ENCODE peak calls at places on chromosomes 3 and 15, in four cellular contexts. L is WTC11, N is H1, W is SK-N-SH. J is an unnamed sample.
A peak's percentile ranks its signal among the peaks of the same experiment; 100 is the strongest.

GRCh38 chr3:142888484-142889262 is at the start of gene PCOLCE2:
- DNase-seq in L (peak; percentile 69), N (no peak), W (peak; percentile 73), J (peak; percentile 39)

GRCh38 chr3:123618768-123619484 is 34.1 kb upstream of the HACD2 start:
- DNase-seq in L (no peak), N (no peak), W (no peak), J (no peak)

GRCh38 chr3:106379251-106379750 is 510.5 kb upstream of the CBLB start:
- DNase-seq in L (no peak), N (no peak), W (no peak), J (no peak)

GRCh38 chr3:47912006-47912504 is 104.2 kb downstream of the MAP4 start:
- DNase-seq in L (no peak), N (no peak), W (no peak), J (no peak)

GRCh38 chr3:160986060-160986459 is 119.1 kb downstream of the B3GALNT1 start:
- DNase-seq in L (no peak), N (no peak), W (no peak), J (no peak)

GRCh38 chr3:59818033-59818936 is 768.5 kb upstream of the CFAP20DC start:
- DNase-seq in L (no peak), N (no peak), W (no peak), J (peak; percentile 72)

GRCh38 chr15:73941044-73941443 is 14.8 kb downstream of the LOXL1 start:
- DNase-seq in L (no peak), N (no peak), W (no peak), J (no peak)

GRCh38 chr3:147775816-147776530 is 366.8 kb downstream of the ZIC1 start:
- DNase-seq in L (no peak), N (no peak), W (no peak), J (no peak)

GRCh38 chr3:60445416-60445815 is 805.8 kb downstream of the FHIT start:
- DNase-seq in L (no peak), N (no peak), W (no peak), J (no peak)

GRCh38 chr3:195587406-195587805 is 3.7 kb upstream of the APOD start:
- DNase-seq in L (no peak), N (no peak), W (no peak), J (no peak)

GRCh38 chr3:63386568-63386967 is 108.5 kb downstream of the SYNPR start:
- DNase-seq in L (peak; percentile 38), N (no peak), W (peak; percentile 2), J (no peak)

GRCh38 chr3:48500656-48501055 is 3.3 kb downstream of the SHISA5 start:
- DNase-seq in L (no peak), N (no peak), W (no peak), J (no peak)

GRCh38 chr3:151864423-151865101 is 8.9 kb upstream of the SUCNR1 start:
- DNase-seq in L (no peak), N (no peak), W (no peak), J (no peak)

GRCh38 chr3:30034246-30034991 is 572.0 kb upstream of the TGFBR2 start:
- DNase-seq in L (no peak), N (no peak), W (no peak), J (no peak)

GRCh38 chr3:197209366-197210260 is 88.8 kb downstream of the DLG1 start:
- DNase-seq in L (no peak), N (no peak), W (no peak), J (no peak)

GRCh38 chr3:184554470-184554869 is 7.1 kb upstream of the EPHB3 start:
- DNase-seq in L (no peak), N (no peak), W (no peak), J (no peak)

GRCh38 chr3:136671921-136672320 is 80.3 kb downstream of the STAG1 start:
- DNase-seq in L (no peak), N (no peak), W (no peak), J (no peak)

GRCh38 chr3:155485897-155486296 is 192.4 kb upstream of the STRIT1 start:
- DNase-seq in L (no peak), N (no peak), W (no peak), J (no peak)

GRCh38 chr15:40782609-40783227 is 12.9 kb downstream of the C15orf62 start:
- DNase-seq in L (peak; percentile 75), N (peak; percentile 46), W (peak; percentile 81), J (peak; percentile 40)

GRCh38 chr3:134494539-134494938 is 8.7 kb downstream of the CEP63 start:
- DNase-seq in L (no peak), N (no peak), W (no peak), J (no peak)

GRCh38 chr3:128231596-128231995 is 78.3 kb downstream of the EEFSEC start:
- DNase-seq in L (no peak), N (no peak), W (no peak), J (no peak)

GRCh38 chr3:133843634-133844033 is 38.0 kb downstream of the SRPRB start:
- DNase-seq in L (no peak), N (no peak), W (no peak), J (peak; percentile 50)

GRCh38 chr15:66483131-66483566 is 14.4 kb downstream of the SNAPC5 start:
- DNase-seq in L (no peak), N (no peak), W (no peak), J (no peak)

GRCh38 chr3:173395412-173396181 is 1.9 kb upstream of the NLGN1 start:
- DNase-seq in L (peak; percentile 85), N (peak; percentile 77), W (peak; percentile 84), J (peak; percentile 8)

GRCh38 chr3:119257654-119258410 is 17.2 kb upstream of the B4GALT4 start:
- DNase-seq in L (no peak), N (no peak), W (no peak), J (no peak)

GRCh38 chr3:131977363-131977762 is 57.5 kb downstream of the CPNE4 start:
- DNase-seq in L (no peak), N (no peak), W (no peak), J (no peak)

GRCh38 chr3:36332139-36332538 is 48.2 kb upstream of the STAC start:
- DNase-seq in L (no peak), N (no peak), W (no peak), J (no peak)

GRCh38 chr15:27082526-27082925 is 111.5 kb downstream of the GABRG3 start:
- DNase-seq in L (no peak), N (no peak), W (no peak), J (no peak)

GRCh38 chr3:5017953-5018531 is 38.8 kb downstream of the BHLHE40 start:
- DNase-seq in L (no peak), N (no peak), W (no peak), J (peak; percentile 52)

GRCh38 chr15:34737379-34737928 is 17.3 kb downstream of the GJD2 start:
- DNase-seq in L (no peak), N (no peak), W (no peak), J (no peak)

GRCh38 chr3:14371573-14372474 is 30.6 kb upstream of the SLC6A6 start:
- DNase-seq in L (no peak), N (no peak), W (peak; percentile 90), J (peak; percentile 93)

GRCh38 chr3:49903451-49904424 is at the start of gene MST1R:
- DNase-seq in L (peak; percentile 94), N (peak; percentile 76), W (no peak), J (peak; percentile 90)

GRCh38 chr15:33191641-33192040 is 2.9 kb downstream of the FMN1 start:
- DNase-seq in L (no peak), N (no peak), W (no peak), J (no peak)

GRCh38 chr15:58081446-58081845 is 15.9 kb upstream of the ALDH1A2 start:
- DNase-seq in L (no peak), N (no peak), W (no peak), J (no peak)

GRCh38 chr3:79247367-79248103 is 520.3 kb downstream of the ROBO1 start:
- DNase-seq in L (no peak), N (no peak), W (no peak), J (no peak)

GRCh38 chr3:17742092-17742836 is at the start of gene TBC1D5:
- DNase-seq in L (peak; percentile 94), N (peak; percentile 90), W (peak; percentile 87), J (peak; percentile 79)

GRCh38 chr3:108388136-108389132 is 92.1 kb downstream of the HHLA2 start:
- DNase-seq in L (no peak), N (no peak), W (no peak), J (no peak)

GRCh38 chr15:79924379-79924778 is 27.6 kb upstream of the MTHFS start:
- DNase-seq in L (no peak), N (no peak), W (no peak), J (no peak)
- TF ChIP-seq TEAD4 in L (no peak), N (no peak), W (no peak), J (no peak)

GRCh38 chr3:178275311-178275710 is 260.9 kb upstream of the KCNMB2 start:
- DNase-seq in L (no peak), N (no peak), W (no peak), J (no peak)

GRCh38 chr3:178267158-178267838 is 268.9 kb upstream of the KCNMB2 start:
- DNase-seq in L (no peak), N (no peak), W (no peak), J (no peak)

GRCh38 chr3:178271740-178272387 is 264.4 kb upstream of the KCNMB2 start:
- DNase-seq in L (no peak), N (no peak), W (no peak), J (no peak)

GRCh38 chr3:178274711-178275110 is 261.5 kb upstream of the KCNMB2 start:
- DNase-seq in L (no peak), N (no peak), W (no peak), J (no peak)

GRCh38 chr3:178270838-178271237 is 265.4 kb upstream of the KCNMB2 start:
- DNase-seq in L (no peak), N (no peak), W (no peak), J (no peak)
- TF ChIP-seq TEAD4 in L (no peak), N (no peak), W (no peak), J (no peak)

DNA sequence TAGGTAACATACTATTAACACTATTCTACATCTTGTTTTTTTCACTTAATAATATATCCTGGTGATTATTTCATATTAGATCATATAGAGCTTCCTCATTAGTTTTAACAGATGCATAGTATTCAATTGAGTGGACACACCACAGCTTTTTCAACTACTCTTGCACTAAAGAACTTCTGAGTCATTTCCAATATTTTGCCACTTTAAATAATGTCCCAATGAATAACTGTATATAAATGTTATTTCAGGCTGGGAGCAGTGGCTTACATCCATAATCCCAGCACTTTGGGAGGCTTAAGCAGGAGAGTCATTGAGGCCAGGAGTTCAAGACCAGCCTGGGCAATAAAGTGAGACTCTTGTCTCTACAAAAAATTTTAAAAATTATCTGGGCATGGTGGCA is 26.9 kb downstream of the MAP1A start:
- DNase-seq in L (no peak), N (no peak), W (no peak), J (no peak)
- TF ChIP-seq TEAD4 in L (no peak), N (no peak), W (no peak), J (no peak)

GRCh38 chr15:62888628-62889027 is 153.9 kb upstream of the TPM1 start:
- DNase-seq in L (no peak), N (no peak), W (no peak), J (no peak)
- TF ChIP-seq TEAD4 in L (no peak), N (no peak), W (no peak), J (no peak)

DNA sequence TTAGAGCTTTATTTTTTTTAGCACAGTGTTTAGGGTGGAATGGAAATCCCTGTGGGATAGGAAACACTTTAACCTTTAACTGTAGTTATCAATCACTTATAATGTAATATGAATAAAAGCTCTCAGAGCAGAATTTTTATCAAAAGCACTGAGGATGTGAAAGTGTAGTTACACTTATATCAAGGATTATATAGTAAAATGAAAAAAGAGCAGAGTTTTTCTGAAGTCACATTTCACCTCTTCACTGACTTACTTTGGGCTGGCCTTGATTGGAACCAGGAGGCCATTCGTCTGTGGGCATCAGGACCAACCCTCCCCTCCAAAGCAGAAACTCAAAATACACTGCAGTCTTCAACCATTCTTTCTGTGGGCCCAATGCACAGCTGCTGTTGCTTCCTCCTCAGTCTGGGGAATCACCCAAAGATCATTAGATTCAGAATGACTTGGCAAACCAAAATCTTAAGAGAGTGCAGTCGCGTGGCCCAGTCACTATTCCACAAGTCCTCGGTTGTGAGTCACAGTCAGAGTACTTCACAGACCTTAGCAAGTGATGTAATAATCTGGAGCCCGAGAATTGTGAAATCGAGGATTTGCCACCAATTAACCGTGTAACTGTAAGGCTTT is 132.6 kb upstream of the COL8A1 start:
- DNase-seq in L (no peak), N (no peak), W (no peak), J (no peak)
- TF ChIP-seq TEAD4 in L (no peak), N (no peak), W (no peak), J (no peak)

J was measured in K562.